ENCODE peak calls at places on chromosomes 4 and X, in seven cellular contexts. T, V, K, S, A, O and W are unnamed samples.

GRCh38 chrX:41502004-41502403 is 54.9 kb downstream of the NYX start:
- DNase-seq in T (no peak), V (no peak), K (no peak), S (no peak), A (no peak), O (no peak), W (no peak)

GRCh38 chr4:53852343-53852742 is 212.1 kb downstream of the CHIC2 start:
- DNase-seq in T (no peak), V (no peak), K (no peak), S (peak), A (no peak), O (no peak), W (no peak)

GRCh38 chr4:4783847-4784246 is 75.6 kb upstream of the MSX1 start:
- DNase-seq in T (no peak), V (no peak), K (no peak), S (no peak), A (no peak), O (no peak), W (no peak)

GRCh38 chr4:8409271-8410065 is 31.1 kb downstream of the ACOX3 start:
- DNase-seq in T (no peak), V (no peak), K (no peak), S (peak), A (peak), O (no peak), W (peak)

GRCh38 chrX:64975491-64975890 is 759 bp downstream of the ZC4H2 start:
- DNase-seq in T (peak), V (peak), K (peak), S (no peak), A (peak), O (no peak), W (no peak)

GRCh38 chrX:11470231-11470630 is 177.0 kb downstream of the AMELX start:
- DNase-seq in T (no peak), V (no peak), K (no peak), S (peak), A (no peak), O (no peak), W (no peak)

GRCh38 chr4:113974467-113974866 is 5.0 kb downstream of the ARSJ start:
- DNase-seq in T (no peak), V (no peak), K (no peak), S (no peak), A (no peak), O (no peak), W (no peak)

GRCh38 chrX:8289523-8289922 is 118.5 kb upstream of the VCX2 start:
- DNase-seq in T (no peak), V (no peak), K (no peak), S (no peak), A (no peak), O (no peak), W (no peak)

GRCh38 chrX:112849010-112849409 is 8.4 kb upstream of the AMOT start:
- DNase-seq in T (no peak), V (peak), K (no peak), S (peak), A (no peak), O (no peak), W (no peak)

GRCh38 chr4:83074086-83074704 is 39.2 kb downstream of the COPS4 start:
- DNase-seq in T (no peak), V (peak), K (no peak), S (peak), A (peak), O (peak), W (peak)